ENCODE peak calls at places on chromosome 12, in eight cellular contexts. L, P, E, T, V, F, D and H are unnamed samples.

GRCh38 chr12:27463826-27464554 is 17.5 kb downstream of the SMCO2 start:
- DNase-seq in E (peak), V (no peak), D (no peak), T (no peak), L (no peak), F (no peak), P (peak), H (no peak)

GRCh38 chr12:122205590-122205925 is 2.0 kb downstream of the B3GNT4 start:
- DNase-seq in P (no peak), V (no peak), L (peak), D (no peak), F (no peak), T (no peak), E (no peak), H (no peak)

GRCh38 chr12:132490481-132491348 is 764 bp downstream of the FBRSL1 start:
- DNase-seq in D (no peak), F (no peak), T (no peak), E (no peak), P (no peak), L (peak), V (no peak), H (peak)

GRCh38 chr12:96878704-96879103 is 28.4 kb upstream of the NEDD1 start:
- DNase-seq in E (peak), V (no peak), L (no peak), P (no peak), T (no peak), F (no peak), D (peak), H (no peak)

GRCh38 chr12:112971248-112971647 is 7.1 kb upstream of the OAS2 start:
- DNase-seq in D (no peak), F (no peak), P (peak), V (no peak), L (no peak), T (no peak), E (peak), H (peak)

GRCh38 chr12:104864668-104865067 is 93.4 kb downstream of the SLC41A2 start:
- DNase-seq in P (no peak), L (no peak), V (no peak), F (no peak), E (no peak), T (no peak), D (no peak), H (no peak)

GRCh38 chr12:131604146-131604844 is 106.6 kb upstream of the SFSWAP start:
- DNase-seq in P (no peak), D (no peak), F (no peak), E (no peak), L (peak), V (no peak), T (peak), H (no peak)

GRCh38 chr12:47946413-47947107 is 16.8 kb upstream of the TMEM106C start:
- DNase-seq in E (peak), T (no peak), D (no peak), L (no peak), P (no peak), V (no peak), F (no peak), H (no peak)

GRCh38 chr12:26317942-26318565 is 122.7 kb downstream of the SSPN start:
- DNase-seq in T (no peak), F (no peak), P (no peak), E (peak), V (no peak), L (no peak), D (no peak), H (no peak)

GRCh38 chr12:89951050-89951693 is 242.5 kb upstream of the ATP2B1 start:
- DNase-seq in E (peak), P (no peak), V (no peak), L (no peak), F (no peak), D (peak), T (no peak), H (no peak)

GRCh38 chr12:58776144-58776543 is 144.2 kb downstream of the LRIG3 start:
- DNase-seq in P (no peak), T (no peak), V (no peak), F (no peak), L (no peak), D (no peak), E (no peak), H (no peak)

GRCh38 chr12:15584366-15585041 is 204.7 kb downstream of the EPS8 start:
- DNase-seq in L (no peak), V (peak), E (no peak), F (peak), T (peak), D (no peak), P (no peak), H (peak)

GRCh38 chr12:16880864-16881285 is 274.9 kb upstream of the LMO3 start:
- DNase-seq in P (no peak), F (peak), T (no peak), L (peak), E (no peak), D (no peak), V (peak), H (peak)

GRCh38 chr12:100555722-100556121 is 17.8 kb upstream of the GAS2L3 start:
- DNase-seq in V (no peak), T (no peak), D (no peak), E (no peak), F (no peak), L (no peak), P (no peak), H (no peak)

GRCh38 chr12:89827592-89827991 is 119.0 kb upstream of the ATP2B1 start:
- DNase-seq in P (no peak), V (no peak), E (no peak), D (no peak), T (no peak), F (peak), L (no peak), H (peak)

GRCh38 chr12:49555631-49556390 is 12.1 kb downstream of the MCRS1 start:
- DNase-seq in V (no peak), L (peak), T (no peak), D (no peak), E (no peak), P (peak), F (no peak), H (no peak)

GRCh38 chr12:107320929-107321618 is 227.7 kb upstream of the CRY1 start:
- DNase-seq in F (peak), L (peak), V (peak), P (peak), D (no peak), T (peak), E (no peak), H (peak)

GRCh38 chr12:69467400-69467799 is 2.8 kb upstream of the FRS2 start:
- DNase-seq in F (no peak), V (no peak), D (no peak), L (no peak), T (no peak), P (no peak), E (no peak), H (no peak)

GRCh38 chr12:11040162-11040561 is 9.0 kb upstream of the TAS2R31 start:
- DNase-seq in V (no peak), L (no peak), F (no peak), T (no peak), P (no peak), E (no peak), D (peak), H (no peak)

GRCh38 chr12:252634-253033 is 10.0 kb downstream of the SLC6A13 start:
- DNase-seq in P (no peak), V (no peak), T (no peak), F (no peak), E (no peak), L (no peak), D (no peak), H (peak)

GRCh38 chr12:112107728-112108447 is 695 bp downstream of the NAA25 start:
- DNase-seq in T (no peak), P (peak), D (no peak), L (peak), E (peak), F (no peak), V (no peak), H (peak)

GRCh38 chr12:98645572-98646067 is 530 bp downstream of the APAF1 start:
- DNase-seq in P (no peak), T (peak), V (peak), D (no peak), F (no peak), E (no peak), L (no peak), H (peak)

GRCh38 chr12:32252199-32253073 is 145.8 kb downstream of the BICD1 start:
- DNase-seq in F (no peak), P (no peak), T (no peak), L (no peak), D (no peak), V (no peak), E (no peak), H (no peak)

GRCh38 chr12:104282109-104282508 is 21.4 kb upstream of the EID3 start:
- DNase-seq in V (no peak), T (no peak), D (peak), P (no peak), F (no peak), L (no peak), E (no peak), H (no peak)